ENCODE peak calls at places on chromosome 22, in eight cellular contexts. S, Z, O, J, M, N, R and F are unnamed samples.

GRCh38 chr22:50004923-50005322 is 7.6 kb downstream of the IL17REL start:
- DNase-seq in S (no peak), Z (no peak), O (no peak), J (no peak), M (no peak), N (no peak), R (no peak), F (no peak)

GRCh38 chr22:44304354-44304753 is 8.4 kb downstream of the SHISAL1 start:
- DNase-seq in S (no peak), Z (no peak), O (no peak), J (no peak), M (peak; percentile 62), N (no peak), R (no peak), F (no peak)

GRCh38 chr22:45451988-45452387 is 38.5 kb downstream of the RIBC2 start:
- DNase-seq in S (no peak), Z (no peak), O (peak; percentile 25), J (no peak), M (no peak), N (no peak), R (no peak), F (no peak)

GRCh38 chr22:43186272-43187170 is at the start of gene TTLL12:
- DNase-seq in S (peak; percentile 56), Z (peak; percentile 83), O (peak; percentile 80), J (peak; percentile 78), M (peak; percentile 37), N (peak; percentile 81), R (peak; percentile 69), F (peak; percentile 63)

GRCh38 chr22:20205964-20206708 is 55.3 kb upstream of the CCDC188 start:
- DNase-seq in S (peak; percentile 69), Z (peak; percentile 49), O (peak; percentile 74), J (peak; percentile 79), M (peak; percentile 46), N (no peak), R (peak; percentile 77), F (peak; percentile 50)

GRCh38 chr22:18057568-18058209 is 20.1 kb upstream of the PEX26 start:
- DNase-seq in S (no peak), Z (no peak), O (peak; percentile 80), J (no peak), M (peak; percentile 100), N (no peak), R (peak; percentile 72), F (peak; percentile 53)

GRCh38 chr22:34736081-34736480 is 329.9 kb upstream of the ISX start:
- DNase-seq in S (no peak), Z (no peak), O (no peak), J (no peak), M (no peak), N (no peak), R (no peak), F (no peak)

GRCh38 chr22:20530368-20531153 is 23.2 kb downstream of the MED15 start:
- DNase-seq in S (no peak), Z (no peak), O (peak; percentile 71), J (peak; percentile 71), M (peak; percentile 91), N (no peak), R (peak; percentile 70), F (no peak)

GRCh38 chr22:44541671-44542319 is 43.8 kb upstream of the RTL6 start:
- DNase-seq in S (no peak), Z (no peak), O (no peak), J (no peak), M (no peak), N (no peak), R (no peak), F (no peak)

GRCh38 chr22:36406139-36406538 is 18.4 kb upstream of the MYH9 start:
- DNase-seq in S (no peak), Z (no peak), O (no peak), J (no peak), M (no peak), N (no peak), R (no peak), F (no peak)

GRCh38 chr22:50400406-50400805 is 57.3 kb downstream of the PPP6R2 start:
- DNase-seq in S (no peak), Z (no peak), O (no peak), J (no peak), M (no peak), N (no peak), R (no peak), F (no peak)

GRCh38 chr22:19723990-19724827 is 870 bp downstream of the GP1BB start:
- DNase-seq in S (peak; percentile 79), Z (peak; percentile 81), O (no peak), J (no peak), M (peak; percentile 40), N (peak; percentile 78), R (peak; percentile 56), F (no peak)

GRCh38 chr22:21074092-21074715 is 28.5 kb downstream of the LRRC74B start:
- DNase-seq in S (no peak), Z (no peak), O (no peak), J (no peak), M (peak; percentile 83), N (no peak), R (peak; percentile 26), F (no peak)

GRCh38 chr22:20937031-20937793 is 20.0 kb downstream of the CRKL start:
- DNase-seq in S (no peak), Z (no peak), O (no peak), J (peak; percentile 41), M (no peak), N (no peak), R (no peak), F (no peak)

GRCh38 chr22:30940655-30941362 is 27.8 kb downstream of the MORC2 start:
- DNase-seq in S (no peak), Z (no peak), O (no peak), J (no peak), M (no peak), N (no peak), R (no peak), F (no peak)

GRCh38 chr22:43955883-43956286 is 643 bp downstream of the SAMM50 start:
- DNase-seq in S (no peak), Z (no peak), O (no peak), J (no peak), M (peak; percentile 25), N (no peak), R (no peak), F (no peak)

GRCh38 chr22:32494971-32495370 is 20.4 kb downstream of the FBXO7 start:
- DNase-seq in S (no peak), Z (no peak), O (no peak), J (no peak), M (no peak), N (no peak), R (no peak), F (no peak)

GRCh38 chr22:41479671-41480396 is 10.9 kb downstream of the ACO2 start:
- DNase-seq in S (peak; percentile 47), Z (no peak), O (no peak), J (no peak), M (peak; percentile 72), N (no peak), R (no peak), F (no peak)
- TF ChIP-seq CTCF in S (peak; percentile 37), Z (no peak), O (no peak), J (no peak), M (peak; percentile 22), N (no peak), R (no peak), F (no peak)

GRCh38 chr22:22591348-22592299 is 32.6 kb upstream of the PRAME start:
- DNase-seq in S (no peak), Z (no peak), O (no peak), J (no peak), M (peak; percentile 2), N (no peak), R (no peak), F (no peak)
- TF ChIP-seq CTCF in S (no peak), Z (no peak), O (no peak), J (peak; percentile 11), M (peak; percentile 19), N (no peak), R (peak; percentile 39), F (no peak)

GRCh38 chr22:41672780-41673509 is 15.7 kb downstream of the SNU13 start:
- DNase-seq in S (no peak), Z (no peak), O (no peak), J (no peak), M (no peak), N (no peak), R (no peak), F (no peak)
- TF ChIP-seq CTCF in S (peak; percentile 43), Z (peak; percentile 43), O (no peak), J (no peak), M (peak; percentile 25), N (no peak), R (no peak), F (no peak)

GRCh38 chr22:39530136-39530535 is 2.4 kb downstream of the RPS19BP1 start:
- DNase-seq in S (no peak), Z (no peak), O (no peak), J (no peak), M (no peak), N (no peak), R (no peak), F (no peak)

GRCh38 chr22:39530692-39531331 is 1.7 kb downstream of the RPS19BP1 start:
- DNase-seq in S (no peak), Z (peak; percentile 44), O (no peak), J (no peak), M (no peak), N (no peak), R (peak; percentile 35), F (no peak)

GRCh38 chr22:39528681-39529486 is 3.7 kb downstream of the RPS19BP1 start:
- DNase-seq in S (peak; percentile 95), Z (peak; percentile 92), O (peak; percentile 95), J (peak; percentile 95), M (peak; percentile 92), N (peak; percentile 93), R (peak; percentile 92), F (peak; percentile 80)

GRCh38 chr22:39528080-39528661 is 4.4 kb downstream of the RPS19BP1 start:
- DNase-seq in S (no peak), Z (no peak), O (peak; percentile 55), J (no peak), M (no peak), N (no peak), R (no peak), F (no peak)

GRCh38 chr22:39529487-39529851 is 3.1 kb downstream of the RPS19BP1 start:
- DNase-seq in S (no peak), Z (no peak), O (no peak), J (no peak), M (no peak), N (no peak), R (no peak), F (no peak)
- TF ChIP-seq CTCF in S (no peak), Z (no peak), O (peak; percentile 13), J (no peak), M (no peak), N (no peak), R (no peak), F (no peak)

GRCh38 chr22:46738642-46738960 is 549 bp upstream of the CERK start:
- DNase-seq in S (no peak), Z (no peak), O (no peak), J (no peak), M (no peak), N (no peak), R (no peak), F (no peak)
- TF ChIP-seq CTCF in S (no peak), Z (no peak), O (no peak), J (no peak), M (no peak), N (no peak), R (no peak), F (no peak)